ENCODE peak calls at places on chromosomes 6 and 20, in four cellular contexts. S is K562, M is HepG2, K is GM12878. U is an unnamed sample.

GRCh38 chr20:57258055-57258454 is 8.4 kb downstream of the BMP7 start:
- DNase-seq in K (no peak), S (no peak), M (no peak), U (no peak)

GRCh38 chr6:118281291-118281690 is 266.8 kb upstream of the PLN start:
- DNase-seq in K (no peak), M (peak), S (no peak), U (no peak)

GRCh38 chr6:19587238-19587942 is 249.8 kb upstream of the ID4 start:
- DNase-seq in S (no peak), K (no peak), M (no peak), U (no peak)

GRCh38 chr6:90811596-90812226 is 224.8 kb upstream of the MAP3K7 start:
- DNase-seq in M (no peak), K (no peak), S (no peak), U (no peak)

GRCh38 chr6:75824160-75824559 is 75.1 kb downstream of the MYO6 start:
- DNase-seq in S (no peak), M (no peak), K (peak), U (no peak)

GRCh38 chr6:168616807-168617756 is 176.1 kb downstream of the SMOC2 start:
- DNase-seq in K (no peak), S (no peak), M (no peak), U (no peak)

GRCh38 chr6:121437861-121438651 is 2.6 kb downstream of the GJA1 start:
- DNase-seq in M (no peak), K (no peak), S (no peak), U (peak)

GRCh38 chr6:27809067-27809938 is 102.9 kb downstream of the OR2B2 start:
- DNase-seq in S (no peak), K (no peak), M (no peak), U (no peak)

GRCh38 chr20:17504326-17504897 is 26.8 kb downstream of the BFSP1 start:
- DNase-seq in S (no peak), K (no peak), M (no peak), U (no peak)

GRCh38 chr20:17210983-17211382 is 15.9 kb upstream of the PCSK2 start:
- DNase-seq in M (peak), S (no peak), K (no peak), U (no peak)

GRCh38 chr20:20668639-20669038 is 43.8 kb downstream of the RALGAPA2 start:
- DNase-seq in S (no peak), M (no peak), K (peak), U (no peak)

GRCh38 chr6:53474010-53474409 is 70.9 kb downstream of the GCLC start:
- DNase-seq in S (no peak), K (no peak), M (no peak), U (no peak)

GRCh38 chr6:38477680-38478260 is 162.0 kb downstream of the BTBD9 start:
- DNase-seq in S (no peak), K (no peak), M (no peak), U (no peak)

GRCh38 chr6:125067552-125067951 is 86.0 kb upstream of the TPD52L1 start:
- DNase-seq in K (no peak), M (no peak), S (no peak), U (no peak)

GRCh38 chr20:49345538-49345937 is 67.7 kb upstream of the ZNFX1 start:
- DNase-seq in S (no peak), M (no peak), K (no peak), U (no peak)

GRCh38 chr20:50144362-50144761 is 9.2 kb downstream of the PEDS1 start:
- DNase-seq in S (no peak), K (no peak), M (peak), U (no peak)

GRCh38 chr6:36914227-36914794 is 28.6 kb downstream of the C6orf89 start:
- DNase-seq in K (no peak), M (peak), S (no peak), U (peak)

GRCh38 chr6:83853178-83853967 is at the start of gene RIPPLY2:
- DNase-seq in K (no peak), M (no peak), S (no peak), U (peak)

GRCh38 chr6:136037885-136038460 is 186.5 kb downstream of the PDE7B start:
- DNase-seq in K (no peak), S (no peak), M (no peak), U (no peak)

GRCh38 chr20:49346682-49347081 is 68.8 kb upstream of the ZNFX1 start:
- DNase-seq in K (no peak), S (no peak), M (no peak), U (no peak)

GRCh38 chr6:20033697-20034407 is 178.4 kb downstream of the MBOAT1 start:
- DNase-seq in K (no peak), M (no peak), S (no peak), U (no peak)

GRCh38 chr6:137849709-137850093 is 17.4 kb upstream of the TNFAIP3 start:
- DNase-seq in K (no peak), S (no peak), M (no peak), U (no peak)

GRCh38 chr6:121844898-121845297 is 409.5 kb downstream of the GJA1 start:
- DNase-seq in K (no peak), S (no peak), M (no peak), U (no peak)

GRCh38 chr6:142942805-142943227 is 2.2 kb downstream of the HIVEP2 start:
- DNase-seq in M (peak), S (peak), K (no peak), U (no peak)

GRCh38 chr6:32933661-32934085 is 7.2 kb downstream of the HLA-DMB start:
- DNase-seq in K (peak), S (peak), M (peak), U (peak)

GRCh38 chr20:48708116-48708515 is 119.7 kb downstream of the PREX1 start:
- DNase-seq in K (no peak), M (no peak), S (no peak), U (no peak)

GRCh38 chr6:44049163-44049988 is 77.9 kb downstream of the MRPL14 start:
- DNase-seq in S (no peak), K (no peak), M (no peak), U (no peak)

GRCh38 chr6:48615041-48615440 is 504.0 kb upstream of the PTCHD4 start:
- DNase-seq in S (no peak), M (no peak), K (no peak), U (no peak)

GRCh38 chr6:131761061-131761761 is 46.6 kb upstream of the ENPP1 start:
- DNase-seq in M (no peak), K (no peak), S (no peak), U (no peak)

GRCh38 chr6:41724638-41725501 is 10.5 kb downstream of the TFEB start:
- DNase-seq in S (no peak), M (no peak), K (no peak), U (no peak)

GRCh38 chr6:157840776-157841175 is 17.7 kb downstream of the SNX9 start:
- DNase-seq in S (no peak), K (no peak), M (no peak), U (no peak)
- TF ChIP-seq CTCF in S (no peak), K (no peak), M (no peak), U (no peak)

GRCh38 chr20:3971145-3971544 is 44.2 kb downstream of the RNF24 start:
- DNase-seq in S (no peak), M (no peak), K (no peak), U (no peak)
- TF ChIP-seq CBFB in S (no peak), M (no peak), K (no peak), U (no peak)

GRCh38 chr6:14499804-14500203 is 382.2 kb downstream of the CD83 start:
- DNase-seq in K (no peak), S (no peak), M (no peak), U (no peak)
- TF ChIP-seq CTCF in K (no peak), S (no peak), M (no peak), U (no peak)

GRCh38 chr6:39882567-39882953 is 51.7 kb downstream of the MOCS1 start:
- DNase-seq in S (no peak), M (peak), K (no peak), U (no peak)
- TF ChIP-seq CBFB in S (no peak), M (no peak), K (no peak), U (no peak)

GRCh38 chr6:104130343-104130742 is 729.4 kb downstream of the HACE1 start:
- DNase-seq in K (no peak), M (no peak), S (no peak), U (no peak)

DNA sequence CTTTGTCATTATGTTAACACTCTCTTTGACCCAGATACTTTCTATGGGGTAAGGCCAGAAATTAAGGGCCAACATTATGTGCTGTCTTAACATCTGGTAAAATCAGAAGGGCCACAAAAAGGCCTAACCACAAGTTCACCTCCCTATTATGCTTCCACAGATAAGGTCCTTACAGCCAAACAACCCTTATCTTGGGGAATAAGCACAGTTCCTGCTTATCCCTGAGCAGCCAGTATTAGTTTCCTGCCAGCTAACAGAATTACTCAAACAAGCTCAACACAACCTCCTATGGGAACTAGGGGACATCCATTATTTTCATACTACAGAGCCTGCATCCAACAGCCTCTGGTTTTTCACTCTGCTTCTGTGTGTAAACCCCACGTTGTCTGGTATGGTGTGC is 724.8 kb downstream of the HACE1 start:
- DNase-seq in M (no peak), S (no peak), K (no peak), U (no peak)
- TF ChIP-seq CTCF in M (no peak), S (no peak), K (no peak), U (no peak)